ENCODE peak calls at places on chromosome 1, in five cellular contexts. One of them, this sample, is unnamed.

GRCh38 chr1:77143529-77144121 is 75.6 kb downstream of the PIGK start:
- DNase-seq in neural progenitor cell: no peak
- DNase-seq in cardiac fibroblast: peak
- DNase-seq in brain microvascular endothelial cell: no peak
- DNase-seq in fibroblast of villous mesenchyme: peak
- DNase-seq in this sample: no peak

GRCh38 chr1:156498447-156499193 is 2.0 kb downstream of the MEF2D start:
- DNase-seq in neural progenitor cell: no peak
- DNase-seq in cardiac fibroblast: no peak
- DNase-seq in brain microvascular endothelial cell: no peak
- DNase-seq in fibroblast of villous mesenchyme: peak
- DNase-seq in this sample: no peak

GRCh38 chr1:112144738-112145426 is 155.4 kb upstream of the KCND3 start:
- DNase-seq in neural progenitor cell: no peak
- DNase-seq in cardiac fibroblast: no peak
- DNase-seq in brain microvascular endothelial cell: no peak
- DNase-seq in fibroblast of villous mesenchyme: no peak
- DNase-seq in this sample: no peak

GRCh38 chr1:81305997-81306452 is 494.7 kb upstream of the ADGRL2 start:
- DNase-seq in neural progenitor cell: peak
- DNase-seq in cardiac fibroblast: peak
- DNase-seq in brain microvascular endothelial cell: peak
- DNase-seq in fibroblast of villous mesenchyme: peak
- DNase-seq in this sample: peak

GRCh38 chr1:157724537-157725213 is 24.1 kb upstream of the FCRL3 start:
- DNase-seq in neural progenitor cell: no peak
- DNase-seq in cardiac fibroblast: no peak
- DNase-seq in brain microvascular endothelial cell: no peak
- DNase-seq in fibroblast of villous mesenchyme: no peak
- DNase-seq in this sample: no peak

GRCh38 chr1:10841059-10841458 is 44.6 kb upstream of the CASZ1 start:
- DNase-seq in neural progenitor cell: no peak
- DNase-seq in cardiac fibroblast: no peak
- DNase-seq in brain microvascular endothelial cell: no peak
- DNase-seq in fibroblast of villous mesenchyme: no peak
- DNase-seq in this sample: no peak

GRCh38 chr1:169487561-169487960 is 1.8 kb upstream of the SLC19A2 start:
- DNase-seq in neural progenitor cell: no peak
- DNase-seq in cardiac fibroblast: no peak
- DNase-seq in brain microvascular endothelial cell: no peak
- DNase-seq in fibroblast of villous mesenchyme: peak
- DNase-seq in this sample: no peak

GRCh38 chr1:91891969-91892368 is 6.0 kb upstream of the TGFBR3 start:
- DNase-seq in neural progenitor cell: peak
- DNase-seq in cardiac fibroblast: peak
- DNase-seq in brain microvascular endothelial cell: no peak
- DNase-seq in fibroblast of villous mesenchyme: no peak
- DNase-seq in this sample: no peak

GRCh38 chr1:100834779-100835645 is 59.6 kb downstream of the EXTL2 start:
- DNase-seq in neural progenitor cell: peak
- DNase-seq in cardiac fibroblast: peak
- DNase-seq in brain microvascular endothelial cell: no peak
- DNase-seq in fibroblast of villous mesenchyme: no peak
- DNase-seq in this sample: no peak
- TF ChIP-seq CTCF in neural progenitor cell: peak
- TF ChIP-seq CTCF in cardiac fibroblast: peak
- TF ChIP-seq CTCF in brain microvascular endothelial cell: peak
- TF ChIP-seq CTCF in fibroblast of villous mesenchyme: peak
- TF ChIP-seq CTCF in this sample: peak

GRCh38 chr1:27678747-27679146 is 6.8 kb upstream of the IFI6 start:
- DNase-seq in neural progenitor cell: no peak
- DNase-seq in cardiac fibroblast: no peak
- DNase-seq in brain microvascular endothelial cell: no peak
- DNase-seq in fibroblast of villous mesenchyme: no peak
- DNase-seq in this sample: no peak
- TF ChIP-seq CTCF in neural progenitor cell: no peak
- TF ChIP-seq CTCF in cardiac fibroblast: no peak
- TF ChIP-seq CTCF in brain microvascular endothelial cell: no peak
- TF ChIP-seq CTCF in fibroblast of villous mesenchyme: no peak
- TF ChIP-seq CTCF in this sample: no peak

DNA sequence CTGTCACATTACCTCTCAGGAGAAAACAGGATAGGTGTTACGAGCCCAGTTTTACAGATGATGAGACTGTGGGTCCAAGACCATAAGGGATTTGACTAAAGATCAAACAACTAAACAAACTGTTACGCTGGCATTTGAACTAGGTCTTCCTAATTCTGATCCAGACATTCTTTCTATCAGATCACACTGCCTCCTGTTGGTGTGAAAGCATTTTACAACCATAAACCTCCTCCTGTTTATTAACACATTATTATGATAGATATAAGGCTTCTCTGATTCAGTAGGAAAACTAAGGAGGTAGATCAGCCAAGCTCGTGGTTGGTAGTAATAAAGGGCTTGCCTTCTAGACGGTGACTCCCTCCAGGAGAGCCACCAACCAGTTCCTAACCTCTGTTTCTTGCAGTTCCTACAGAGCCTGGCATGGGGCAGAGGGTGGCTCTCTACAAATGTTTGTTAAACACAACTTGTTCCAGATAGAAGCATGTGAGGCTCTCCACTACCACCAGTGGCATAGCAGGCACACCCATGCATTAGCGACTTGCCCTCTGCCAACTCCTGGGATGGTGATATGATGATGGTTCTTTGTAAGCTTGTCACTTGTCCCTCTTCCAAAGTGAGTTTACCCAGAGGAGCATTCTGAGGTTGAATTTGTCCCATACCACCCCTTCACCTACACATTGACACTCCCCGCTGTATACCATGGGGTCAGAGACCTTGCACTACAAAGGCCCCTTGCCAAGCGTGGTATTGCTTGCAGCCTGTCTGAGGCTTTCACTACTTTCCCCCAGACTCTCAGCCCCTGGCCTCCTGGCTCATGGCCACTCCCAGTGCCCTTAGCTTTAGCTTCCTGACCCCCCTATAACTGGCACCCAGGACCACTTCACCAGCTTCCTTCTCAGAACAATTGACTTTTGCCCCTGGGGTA is 96.4 kb upstream of the HOOK1 start:
- DNase-seq in neural progenitor cell: peak
- DNase-seq in cardiac fibroblast: no peak
- DNase-seq in brain microvascular endothelial cell: no peak
- DNase-seq in fibroblast of villous mesenchyme: no peak
- DNase-seq in this sample: no peak
- TF ChIP-seq CTCF in neural progenitor cell: peak
- TF ChIP-seq CTCF in cardiac fibroblast: peak
- TF ChIP-seq CTCF in brain microvascular endothelial cell: peak
- TF ChIP-seq CTCF in fibroblast of villous mesenchyme: peak
- TF ChIP-seq CTCF in this sample: no peak

GRCh38 chr1:150235852-150236613 is at the start of gene ANP32E:
- DNase-seq in neural progenitor cell: peak
- DNase-seq in cardiac fibroblast: peak
- DNase-seq in brain microvascular endothelial cell: peak
- DNase-seq in fibroblast of villous mesenchyme: peak
- DNase-seq in this sample: peak
- TF ChIP-seq CTCF in neural progenitor cell: peak
- TF ChIP-seq CTCF in cardiac fibroblast: no peak
- TF ChIP-seq CTCF in brain microvascular endothelial cell: no peak
- TF ChIP-seq CTCF in fibroblast of villous mesenchyme: peak
- TF ChIP-seq CTCF in this sample: no peak

DNA sequence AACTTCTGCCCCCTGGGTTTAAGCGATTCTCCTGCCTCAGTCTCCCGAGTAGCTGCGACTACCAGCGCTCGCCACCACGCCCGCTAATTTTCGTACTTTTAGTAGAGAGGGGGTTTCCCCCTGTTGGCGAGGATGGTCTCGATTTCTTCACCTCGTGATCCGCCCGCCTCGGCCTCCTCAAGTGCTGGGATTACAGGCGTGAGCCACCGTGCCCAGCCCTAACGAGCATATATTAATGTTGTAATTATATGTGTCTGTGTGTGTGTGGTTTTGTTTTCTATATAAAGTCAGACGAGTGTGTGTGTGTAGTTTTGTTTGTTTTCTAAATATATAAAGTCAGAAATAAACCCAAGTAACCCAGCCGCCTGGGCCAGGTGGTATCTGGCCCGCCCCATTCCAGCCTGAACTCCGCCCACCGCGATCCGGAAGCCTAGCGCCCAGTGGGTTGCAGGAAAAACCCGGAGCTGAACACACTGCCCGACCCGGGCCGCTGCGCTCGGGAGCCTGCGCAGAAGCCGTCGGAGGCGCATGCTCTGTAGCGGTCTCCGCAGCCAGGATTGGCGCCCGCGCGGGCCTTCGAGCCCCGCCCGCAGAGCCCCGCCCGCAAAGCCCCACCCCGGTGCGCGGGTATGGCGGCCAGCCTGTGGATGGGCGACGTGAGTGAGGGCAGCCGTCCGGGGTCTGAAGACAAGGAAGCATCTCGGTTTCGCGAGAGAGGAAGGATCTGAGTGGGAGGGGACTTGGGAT is at the start of gene TRNAU1AP:
- DNase-seq in neural progenitor cell: peak
- DNase-seq in cardiac fibroblast: peak
- DNase-seq in brain microvascular endothelial cell: peak
- DNase-seq in fibroblast of villous mesenchyme: peak
- DNase-seq in this sample: peak
- TF ChIP-seq CTCF in neural progenitor cell: no peak
- TF ChIP-seq CTCF in cardiac fibroblast: no peak
- TF ChIP-seq CTCF in brain microvascular endothelial cell: no peak
- TF ChIP-seq CTCF in fibroblast of villous mesenchyme: no peak
- TF ChIP-seq CTCF in this sample: no peak

This sample was measured in astrocyte of the cerebellum.